ENCODE peak calls at places on chromosomes 6 and 20, in ten cellular contexts. One of them, this sample, is unnamed.
A peak's percentile ranks its signal among the peaks of the same experiment; 100 is the strongest.

GRCh38 chr20:33830371-33830770 is 19.2 kb downstream of the CHMP4B start:
- DNase-seq in A549: no peak
- DNase-seq in uterus: no peak
- DNase-seq in transverse colon: peak; percentile 7
- DNase-seq in HCT116: no peak
- DNase-seq in K562: no peak
- DNase-seq in breast epithelium: no peak
- DNase-seq in sigmoid colon: no peak
- DNase-seq in right lobe of liver: no peak
- DNase-seq in body of pancreas: peak; percentile 14
- DNase-seq in this sample: no peak

GRCh38 chr6:131937703-131938631 is 13.2 kb downstream of the CCN2 start:
- DNase-seq in HCT116: no peak
- DNase-seq in sigmoid colon: no peak
- DNase-seq in right lobe of liver: peak; percentile 31
- DNase-seq in breast epithelium: no peak
- DNase-seq in body of pancreas: no peak
- DNase-seq in A549: no peak
- DNase-seq in uterus: peak; percentile 21
- DNase-seq in transverse colon: no peak
- DNase-seq in K562: no peak
- DNase-seq in this sample: no peak

GRCh38 chr6:126550323-126550722 is 210.4 kb downstream of the CENPW start:
- DNase-seq in breast epithelium: no peak
- DNase-seq in sigmoid colon: no peak
- DNase-seq in A549: no peak
- DNase-seq in right lobe of liver: no peak
- DNase-seq in transverse colon: no peak
- DNase-seq in HCT116: no peak
- DNase-seq in body of pancreas: no peak
- DNase-seq in K562: peak; percentile 6
- DNase-seq in uterus: no peak
- DNase-seq in this sample: no peak

GRCh38 chr6:156109713-156110112 is 654.1 kb upstream of the NOX3 start:
- DNase-seq in transverse colon: no peak
- DNase-seq in breast epithelium: no peak
- DNase-seq in body of pancreas: no peak
- DNase-seq in HCT116: no peak
- DNase-seq in right lobe of liver: no peak
- DNase-seq in sigmoid colon: no peak
- DNase-seq in K562: no peak
- DNase-seq in A549: no peak
- DNase-seq in uterus: no peak
- DNase-seq in this sample: peak; percentile 75

GRCh38 chr6:55388161-55388560 is 60.9 kb downstream of the GFRAL start:
- DNase-seq in sigmoid colon: no peak
- DNase-seq in HCT116: no peak
- DNase-seq in K562: no peak
- DNase-seq in A549: no peak
- DNase-seq in body of pancreas: no peak
- DNase-seq in right lobe of liver: no peak
- DNase-seq in uterus: no peak
- DNase-seq in transverse colon: no peak
- DNase-seq in breast epithelium: no peak
- DNase-seq in this sample: no peak

GRCh38 chr6:105831321-105831720 is 254.8 kb upstream of the PRDM1 start:
- DNase-seq in A549: no peak
- DNase-seq in HCT116: no peak
- DNase-seq in uterus: no peak
- DNase-seq in K562: no peak
- DNase-seq in right lobe of liver: no peak
- DNase-seq in body of pancreas: no peak
- DNase-seq in transverse colon: no peak
- DNase-seq in sigmoid colon: no peak
- DNase-seq in breast epithelium: no peak
- DNase-seq in this sample: no peak

GRCh38 chr6:159090530-159091306 is 45.9 kb upstream of the TAGAP start:
- DNase-seq in body of pancreas: peak; percentile 48
- DNase-seq in uterus: no peak
- DNase-seq in breast epithelium: no peak
- DNase-seq in K562: no peak
- DNase-seq in HCT116: no peak
- DNase-seq in transverse colon: no peak
- DNase-seq in A549: no peak
- DNase-seq in sigmoid colon: no peak
- DNase-seq in right lobe of liver: no peak
- DNase-seq in this sample: no peak

GRCh38 chr6:28353981-28354676 is 4.4 kb downstream of the ZKSCAN3 start:
- DNase-seq in HCT116: peak; percentile 80
- DNase-seq in uterus: peak; percentile 75
- DNase-seq in A549: no peak
- DNase-seq in body of pancreas: peak; percentile 87
- DNase-seq in breast epithelium: no peak
- DNase-seq in K562: peak; percentile 64
- DNase-seq in right lobe of liver: peak; percentile 34
- DNase-seq in sigmoid colon: peak; percentile 89
- DNase-seq in transverse colon: peak; percentile 82
- DNase-seq in this sample: peak; percentile 68

GRCh38 chr6:8481727-8482126 is 46.4 kb upstream of the SLC35B3 start:
- DNase-seq in sigmoid colon: no peak
- DNase-seq in right lobe of liver: no peak
- DNase-seq in breast epithelium: no peak
- DNase-seq in transverse colon: no peak
- DNase-seq in body of pancreas: no peak
- DNase-seq in uterus: no peak
- DNase-seq in HCT116: no peak
- DNase-seq in A549: no peak
- DNase-seq in K562: peak; percentile 11
- DNase-seq in this sample: no peak

GRCh38 chr20:48846516-48847492 is 19.0 kb upstream of the PREX1 start:
- DNase-seq in HCT116: no peak
- DNase-seq in right lobe of liver: no peak
- DNase-seq in transverse colon: peak; percentile 27
- DNase-seq in body of pancreas: no peak
- DNase-seq in A549: no peak
- DNase-seq in K562: no peak
- DNase-seq in sigmoid colon: no peak
- DNase-seq in breast epithelium: no peak
- DNase-seq in uterus: no peak
- DNase-seq in this sample: no peak

GRCh38 chr6:12602951-12603710 is 113.4 kb upstream of the PHACTR1 start:
- DNase-seq in K562: peak; percentile 11
- DNase-seq in sigmoid colon: no peak
- DNase-seq in breast epithelium: no peak
- DNase-seq in transverse colon: peak; percentile 19
- DNase-seq in HCT116: peak; percentile 28
- DNase-seq in body of pancreas: peak; percentile 49
- DNase-seq in A549: peak; percentile 19
- DNase-seq in right lobe of liver: no peak
- DNase-seq in uterus: no peak
- DNase-seq in this sample: no peak

GRCh38 chr6:151098166-151098565 is 141.6 kb upstream of the AKAP12 start:
- DNase-seq in uterus: no peak
- DNase-seq in K562: no peak
- DNase-seq in HCT116: no peak
- DNase-seq in breast epithelium: no peak
- DNase-seq in transverse colon: no peak
- DNase-seq in right lobe of liver: no peak
- DNase-seq in body of pancreas: no peak
- DNase-seq in A549: no peak
- DNase-seq in sigmoid colon: no peak
- DNase-seq in this sample: no peak

GRCh38 chr6:166670894-166671293 is 43.8 kb upstream of the RPS6KA2 start:
- DNase-seq in transverse colon: no peak
- DNase-seq in uterus: no peak
- DNase-seq in right lobe of liver: no peak
- DNase-seq in breast epithelium: no peak
- DNase-seq in sigmoid colon: no peak
- DNase-seq in HCT116: no peak
- DNase-seq in body of pancreas: no peak
- DNase-seq in K562: no peak
- DNase-seq in A549: no peak
- DNase-seq in this sample: no peak
- H3K27ac ChIP-seq in transverse colon: no peak overlapping the region
- H3K27ac ChIP-seq in uterus: no peak overlapping the region
- H3K27ac ChIP-seq in right lobe of liver: no peak overlapping the region
- H3K27ac ChIP-seq in breast epithelium: no peak overlapping the region
- H3K27ac ChIP-seq in sigmoid colon: no peak overlapping the region
- H3K27ac ChIP-seq in HCT116: no peak overlapping the region
- H3K27ac ChIP-seq in body of pancreas: peak overlapping the region; percentile 32
- H3K27ac ChIP-seq in K562: no peak overlapping the region
- H3K27ac ChIP-seq in A549: no peak overlapping the region
- H3K27ac ChIP-seq in this sample: no peak overlapping the region

DNA sequence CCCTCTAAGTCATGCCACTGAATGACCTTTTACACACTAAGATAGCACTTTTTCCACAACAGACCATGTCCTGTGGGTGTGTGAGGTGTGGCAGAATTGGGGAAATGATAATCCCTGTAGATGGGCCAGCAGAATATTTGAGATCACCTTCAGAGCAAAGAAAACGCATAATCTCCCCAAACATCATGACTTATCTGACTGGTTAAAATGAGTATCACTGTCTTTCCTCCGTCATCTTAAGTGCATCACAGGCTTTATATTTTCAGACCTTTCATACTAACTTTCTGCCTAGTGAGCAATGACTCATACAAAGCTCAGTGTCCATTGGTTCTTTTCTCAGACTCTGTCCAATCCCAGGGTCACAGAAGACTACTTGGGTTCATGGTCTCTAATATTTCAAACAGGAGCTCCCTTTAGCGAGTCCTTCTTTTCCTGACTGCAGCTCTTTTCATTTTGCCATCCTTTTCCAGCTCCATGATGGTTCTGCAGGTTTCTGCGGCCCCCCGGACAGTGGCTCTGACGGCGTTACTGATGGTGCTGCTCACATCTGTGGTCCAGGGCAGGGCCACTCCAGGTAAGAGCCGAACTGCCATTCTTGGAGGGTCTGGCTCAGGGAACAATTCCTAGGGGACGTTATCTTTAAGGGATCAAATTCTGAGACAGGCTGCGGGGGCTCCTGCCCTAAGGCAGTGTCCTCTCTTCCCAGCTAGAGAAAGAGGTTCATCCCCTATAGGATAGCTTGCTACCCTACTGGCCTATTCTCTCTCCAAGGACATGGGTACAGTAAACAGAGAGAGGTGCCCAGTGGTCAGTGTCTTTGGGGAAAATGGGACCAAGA is at the start of gene HLA-DPB1:
- DNase-seq in body of pancreas: no peak
- DNase-seq in HCT116: peak; percentile 52
- DNase-seq in transverse colon: no peak
- DNase-seq in right lobe of liver: no peak
- DNase-seq in A549: peak; percentile 28
- DNase-seq in uterus: no peak
- DNase-seq in sigmoid colon: no peak
- DNase-seq in K562: peak; percentile 65
- DNase-seq in breast epithelium: no peak
- DNase-seq in this sample: peak; percentile 66
- TF ChIP-seq POLR2A in body of pancreas: peak; percentile 34
- TF ChIP-seq POLR2A in HCT116: no peak
- TF ChIP-seq POLR2A in transverse colon: peak; percentile 54
- TF ChIP-seq POLR2A in right lobe of liver: peak; percentile 53
- TF ChIP-seq POLR2A in A549: no peak
- TF ChIP-seq POLR2A in uterus: peak; percentile 87
- TF ChIP-seq POLR2A in sigmoid colon: no peak
- TF ChIP-seq POLR2A in K562: no peak
- TF ChIP-seq POLR2A in breast epithelium: no peak
- TF ChIP-seq POLR2A in this sample: no peak

GRCh38 chr20:41507851-41508250 is 110.3 kb downstream of the CHD6 start:
- DNase-seq in right lobe of liver: no peak
- DNase-seq in sigmoid colon: no peak
- DNase-seq in K562: no peak
- DNase-seq in body of pancreas: no peak
- DNase-seq in A549: no peak
- DNase-seq in uterus: no peak
- DNase-seq in HCT116: no peak
- DNase-seq in transverse colon: no peak
- DNase-seq in breast epithelium: no peak
- DNase-seq in this sample: no peak

GRCh38 chr20:41508335-41508734 is 109.8 kb downstream of the CHD6 start:
- DNase-seq in K562: no peak
- DNase-seq in body of pancreas: no peak
- DNase-seq in breast epithelium: no peak
- DNase-seq in right lobe of liver: no peak
- DNase-seq in transverse colon: no peak
- DNase-seq in A549: no peak
- DNase-seq in HCT116: no peak
- DNase-seq in uterus: no peak
- DNase-seq in sigmoid colon: no peak
- DNase-seq in this sample: no peak

GRCh38 chr20:41509316-41509715 is 108.9 kb downstream of the CHD6 start:
- DNase-seq in K562: no peak
- DNase-seq in sigmoid colon: no peak
- DNase-seq in body of pancreas: no peak
- DNase-seq in HCT116: no peak
- DNase-seq in breast epithelium: no peak
- DNase-seq in transverse colon: peak; percentile 26
- DNase-seq in right lobe of liver: no peak
- DNase-seq in A549: no peak
- DNase-seq in uterus: no peak
- DNase-seq in this sample: no peak

GRCh38 chr20:41505198-41505597 is 113.0 kb downstream of the CHD6 start:
- DNase-seq in uterus: no peak
- DNase-seq in A549: no peak
- DNase-seq in transverse colon: no peak
- DNase-seq in sigmoid colon: no peak
- DNase-seq in body of pancreas: no peak
- DNase-seq in breast epithelium: no peak
- DNase-seq in K562: no peak
- DNase-seq in HCT116: no peak
- DNase-seq in right lobe of liver: no peak
- DNase-seq in this sample: no peak

GRCh38 chr20:41506192-41506915 is 111.8 kb downstream of the CHD6 start:
- DNase-seq in sigmoid colon: no peak
- DNase-seq in K562: no peak
- DNase-seq in A549: no peak
- DNase-seq in transverse colon: no peak
- DNase-seq in body of pancreas: no peak
- DNase-seq in HCT116: no peak
- DNase-seq in uterus: no peak
- DNase-seq in breast epithelium: no peak
- DNase-seq in right lobe of liver: no peak
- DNase-seq in this sample: no peak
- H3K27ac ChIP-seq in sigmoid colon: no peak overlapping the region
- H3K27ac ChIP-seq in K562: no peak overlapping the region
- H3K27ac ChIP-seq in A549: no peak overlapping the region
- H3K27ac ChIP-seq in transverse colon: no peak overlapping the region
- H3K27ac ChIP-seq in body of pancreas: no peak overlapping the region
- H3K27ac ChIP-seq in HCT116: no peak overlapping the region
- H3K27ac ChIP-seq in uterus: no peak overlapping the region
- H3K27ac ChIP-seq in breast epithelium: no peak overlapping the region
- H3K27ac ChIP-seq in right lobe of liver: no peak overlapping the region
- H3K27ac ChIP-seq in this sample: no peak overlapping the region

DNA sequence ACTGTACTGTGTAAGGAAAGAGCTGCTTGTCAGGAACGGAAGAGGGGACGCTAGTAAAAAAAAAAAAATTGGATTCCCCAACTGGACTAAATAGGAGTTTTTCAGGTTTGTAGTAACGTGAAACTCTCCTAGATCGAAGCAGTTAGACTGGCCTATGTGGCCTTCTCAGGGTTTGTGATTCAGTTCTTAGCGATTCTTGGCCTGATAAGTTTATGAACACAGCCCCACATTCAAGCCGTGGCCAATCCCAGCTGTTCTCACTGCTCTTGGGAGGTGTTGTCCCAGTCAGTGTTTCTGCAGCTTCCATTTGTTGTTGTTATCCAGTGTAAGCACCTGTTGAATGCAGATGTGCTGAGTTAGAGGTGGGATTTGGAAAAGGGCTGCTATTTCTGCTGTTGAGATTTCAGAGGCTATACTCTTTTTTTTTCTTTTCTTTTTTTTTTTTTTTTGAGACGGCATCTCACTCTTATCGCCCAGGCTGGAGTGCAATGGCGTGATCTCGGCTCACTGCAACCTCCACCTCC is 29.7 kb downstream of the TAF8 start:
- DNase-seq in transverse colon: no peak
- DNase-seq in body of pancreas: no peak
- DNase-seq in sigmoid colon: no peak
- DNase-seq in A549: no peak
- DNase-seq in HCT116: no peak
- DNase-seq in breast epithelium: no peak
- DNase-seq in uterus: no peak
- DNase-seq in K562: peak; percentile 45
- DNase-seq in right lobe of liver: no peak
- DNase-seq in this sample: no peak
- TF ChIP-seq POLR2A in transverse colon: no peak
- TF ChIP-seq POLR2A in body of pancreas: no peak
- TF ChIP-seq POLR2A in sigmoid colon: no peak
- TF ChIP-seq POLR2A in A549: no peak
- TF ChIP-seq POLR2A in HCT116: no peak
- TF ChIP-seq POLR2A in breast epithelium: no peak
- TF ChIP-seq POLR2A in uterus: no peak
- TF ChIP-seq POLR2A in K562: no peak
- TF ChIP-seq POLR2A in right lobe of liver: no peak
- TF ChIP-seq POLR2A in this sample: no peak